ENCODE peak calls at places on chromosomes 3 and 15, in nine cellular contexts. One of them, this sample, is unnamed.

GRCh38 chr3:41053220-41053619 is 146.1 kb upstream of the CTNNB1 start:
- DNase-seq in neural crest cell: no peak
- DNase-seq in fibroblast of lung: no peak
- DNase-seq in PC-9: no peak
- DNase-seq in sigmoid colon: no peak
- DNase-seq in HFFc6: no peak
- DNase-seq in breast epithelium: no peak
- DNase-seq in astrocyte of the spinal cord: no peak
- DNase-seq in dorsolateral prefrontal cortex: no peak
- DNase-seq in this sample: no peak

GRCh38 chr3:42519568-42519962 is 17.1 kb downstream of the VIPR1 start:
- DNase-seq in neural crest cell: no peak
- DNase-seq in fibroblast of lung: no peak
- DNase-seq in PC-9: no peak
- DNase-seq in sigmoid colon: no peak
- DNase-seq in HFFc6: no peak
- DNase-seq in breast epithelium: no peak
- DNase-seq in astrocyte of the spinal cord: no peak
- DNase-seq in dorsolateral prefrontal cortex: no peak
- DNase-seq in this sample: no peak

GRCh38 chr15:56343879-56344278 is 21.3 kb upstream of the TEX9 start:
- DNase-seq in neural crest cell: no peak
- DNase-seq in fibroblast of lung: no peak
- DNase-seq in PC-9: no peak
- DNase-seq in sigmoid colon: no peak
- DNase-seq in HFFc6: no peak
- DNase-seq in breast epithelium: no peak
- DNase-seq in astrocyte of the spinal cord: no peak
- DNase-seq in dorsolateral prefrontal cortex: no peak
- DNase-seq in this sample: no peak

GRCh38 chr15:31250033-31250432 is 76.6 kb upstream of the KLF13 start:
- DNase-seq in neural crest cell: no peak
- DNase-seq in fibroblast of lung: no peak
- DNase-seq in PC-9: no peak
- DNase-seq in sigmoid colon: peak; percentile 52
- DNase-seq in HFFc6: no peak
- DNase-seq in breast epithelium: no peak
- DNase-seq in astrocyte of the spinal cord: no peak
- DNase-seq in dorsolateral prefrontal cortex: no peak
- DNase-seq in this sample: no peak

GRCh38 chr3:157786216-157786615 is 283.0 kb upstream of the VEPH1 start:
- DNase-seq in neural crest cell: no peak
- DNase-seq in fibroblast of lung: peak; percentile 85
- DNase-seq in PC-9: peak; percentile 76
- DNase-seq in sigmoid colon: no peak
- DNase-seq in HFFc6: peak; percentile 88
- DNase-seq in breast epithelium: no peak
- DNase-seq in astrocyte of the spinal cord: peak; percentile 82
- DNase-seq in dorsolateral prefrontal cortex: no peak
- DNase-seq in this sample: no peak

GRCh38 chr3:129794319-129795201 is 99.0 kb downstream of the TMCC1 start:
- DNase-seq in neural crest cell: peak; percentile 2
- DNase-seq in fibroblast of lung: peak; percentile 84
- DNase-seq in PC-9: peak; percentile 99
- DNase-seq in sigmoid colon: peak; percentile 63
- DNase-seq in HFFc6: no peak
- DNase-seq in breast epithelium: no peak
- DNase-seq in astrocyte of the spinal cord: peak; percentile 50
- DNase-seq in dorsolateral prefrontal cortex: no peak
- DNase-seq in this sample: peak; percentile 30

GRCh38 chr3:158102219-158102612 is 4.0 kb downstream of the SHOX2 start:
- DNase-seq in neural crest cell: no peak
- DNase-seq in fibroblast of lung: no peak
- DNase-seq in PC-9: no peak
- DNase-seq in sigmoid colon: no peak
- DNase-seq in HFFc6: no peak
- DNase-seq in breast epithelium: no peak
- DNase-seq in astrocyte of the spinal cord: no peak
- DNase-seq in dorsolateral prefrontal cortex: no peak
- DNase-seq in this sample: no peak

GRCh38 chr15:26261413-26261812 is 398.3 kb upstream of the ATP10A start:
- DNase-seq in neural crest cell: no peak
- DNase-seq in fibroblast of lung: no peak
- DNase-seq in PC-9: no peak
- DNase-seq in sigmoid colon: no peak
- DNase-seq in HFFc6: no peak
- DNase-seq in breast epithelium: no peak
- DNase-seq in astrocyte of the spinal cord: no peak
- DNase-seq in dorsolateral prefrontal cortex: no peak
- DNase-seq in this sample: no peak

GRCh38 chr3:123374016-123374415 is 74.9 kb downstream of the ADCY5 start:
- DNase-seq in neural crest cell: no peak
- DNase-seq in fibroblast of lung: no peak
- DNase-seq in PC-9: no peak
- DNase-seq in sigmoid colon: peak; percentile 32
- DNase-seq in HFFc6: no peak
- DNase-seq in breast epithelium: no peak
- DNase-seq in astrocyte of the spinal cord: no peak
- DNase-seq in dorsolateral prefrontal cortex: no peak
- DNase-seq in this sample: no peak

GRCh38 chr3:463793-464192 is 267.2 kb downstream of the CHL1 start:
- DNase-seq in neural crest cell: no peak
- DNase-seq in fibroblast of lung: no peak
- DNase-seq in PC-9: no peak
- DNase-seq in sigmoid colon: no peak
- DNase-seq in HFFc6: no peak
- DNase-seq in breast epithelium: no peak
- DNase-seq in astrocyte of the spinal cord: no peak
- DNase-seq in dorsolateral prefrontal cortex: no peak
- DNase-seq in this sample: no peak

GRCh38 chr15:91535856-91536500 is 317.5 kb upstream of the SLCO3A1 start:
- DNase-seq in neural crest cell: no peak
- DNase-seq in fibroblast of lung: no peak
- DNase-seq in PC-9: no peak
- DNase-seq in sigmoid colon: no peak
- DNase-seq in HFFc6: peak; percentile 20
- DNase-seq in breast epithelium: no peak
- DNase-seq in astrocyte of the spinal cord: peak; percentile 64
- DNase-seq in dorsolateral prefrontal cortex: no peak
- DNase-seq in this sample: no peak

GRCh38 chr15:41989573-41990242 is 17.4 kb upstream of the EHD4 start:
- DNase-seq in neural crest cell: peak; percentile 98
- DNase-seq in fibroblast of lung: peak; percentile 42
- DNase-seq in PC-9: peak; percentile 43
- DNase-seq in sigmoid colon: peak; percentile 85
- DNase-seq in HFFc6: peak; percentile 56
- DNase-seq in breast epithelium: peak; percentile 88
- DNase-seq in astrocyte of the spinal cord: peak; percentile 71
- DNase-seq in dorsolateral prefrontal cortex: peak; percentile 83
- DNase-seq in this sample: peak; percentile 97

GRCh38 chr15:79007066-79007465 is 62.2 kb upstream of the CTSH start:
- DNase-seq in neural crest cell: peak; percentile 61
- DNase-seq in fibroblast of lung: no peak
- DNase-seq in PC-9: no peak
- DNase-seq in sigmoid colon: no peak
- DNase-seq in HFFc6: peak; percentile 15
- DNase-seq in breast epithelium: no peak
- DNase-seq in astrocyte of the spinal cord: peak; percentile 24
- DNase-seq in dorsolateral prefrontal cortex: no peak
- DNase-seq in this sample: peak; percentile 72

GRCh38 chr3:48716508-48716981 is 476 bp downstream of the IP6K2 start:
- DNase-seq in neural crest cell: peak; percentile 8
- DNase-seq in fibroblast of lung: peak; percentile 4
- DNase-seq in PC-9: no peak
- DNase-seq in sigmoid colon: peak; percentile 67
- DNase-seq in HFFc6: no peak
- DNase-seq in breast epithelium: no peak
- DNase-seq in astrocyte of the spinal cord: no peak
- DNase-seq in dorsolateral prefrontal cortex: no peak
- DNase-seq in this sample: peak; percentile 21

GRCh38 chr3:123871946-123872345 is 12.2 kb downstream of the MYLK start:
- DNase-seq in neural crest cell: no peak
- DNase-seq in fibroblast of lung: peak; percentile 82
- DNase-seq in PC-9: no peak
- DNase-seq in sigmoid colon: no peak
- DNase-seq in HFFc6: no peak
- DNase-seq in breast epithelium: no peak
- DNase-seq in astrocyte of the spinal cord: peak; percentile 67
- DNase-seq in dorsolateral prefrontal cortex: no peak
- DNase-seq in this sample: no peak

GRCh38 chr3:104281713-104282112 is 1085.0 kb upstream of the ALCAM start:
- DNase-seq in neural crest cell: no peak
- DNase-seq in fibroblast of lung: no peak
- DNase-seq in PC-9: no peak
- DNase-seq in sigmoid colon: no peak
- DNase-seq in HFFc6: no peak
- DNase-seq in breast epithelium: no peak
- DNase-seq in astrocyte of the spinal cord: no peak
- DNase-seq in dorsolateral prefrontal cortex: no peak
- DNase-seq in this sample: no peak

GRCh38 chr3:35081902-35082301 is 557.4 kb upstream of the ARPP21 start:
- DNase-seq in neural crest cell: no peak
- DNase-seq in fibroblast of lung: no peak
- DNase-seq in PC-9: no peak
- DNase-seq in sigmoid colon: no peak
- DNase-seq in HFFc6: no peak
- DNase-seq in breast epithelium: no peak
- DNase-seq in astrocyte of the spinal cord: no peak
- DNase-seq in dorsolateral prefrontal cortex: no peak
- DNase-seq in this sample: no peak

GRCh38 chr15:62856466-62857246 is 185.9 kb upstream of the TPM1 start:
- DNase-seq in neural crest cell: no peak
- DNase-seq in fibroblast of lung: no peak
- DNase-seq in PC-9: peak; percentile 71
- DNase-seq in sigmoid colon: peak; percentile 54
- DNase-seq in HFFc6: no peak
- DNase-seq in breast epithelium: no peak
- DNase-seq in astrocyte of the spinal cord: no peak
- DNase-seq in dorsolateral prefrontal cortex: peak; percentile 70
- DNase-seq in this sample: no peak

GRCh38 chr15:43376017-43376705 is 5.3 kb downstream of the TUBGCP4 start:
- DNase-seq in neural crest cell: peak; percentile 12
- DNase-seq in fibroblast of lung: peak; percentile 17
- DNase-seq in PC-9: no peak
- DNase-seq in sigmoid colon: no peak
- DNase-seq in HFFc6: peak; percentile 39
- DNase-seq in breast epithelium: no peak
- DNase-seq in astrocyte of the spinal cord: peak; percentile 31
- DNase-seq in dorsolateral prefrontal cortex: peak; percentile 7
- DNase-seq in this sample: peak; percentile 23

GRCh38 chr15:64246364-64247189 is 83.8 kb upstream of the PPIB start:
- DNase-seq in neural crest cell: no peak
- DNase-seq in fibroblast of lung: peak; percentile 95
- DNase-seq in PC-9: no peak
- DNase-seq in sigmoid colon: no peak
- DNase-seq in HFFc6: peak; percentile 91
- DNase-seq in breast epithelium: no peak
- DNase-seq in astrocyte of the spinal cord: peak; percentile 89
- DNase-seq in dorsolateral prefrontal cortex: no peak
- DNase-seq in this sample: no peak

GRCh38 chr3:65787827-65788226 is 250.9 kb downstream of the MAGI1 start:
- DNase-seq in neural crest cell: no peak
- DNase-seq in fibroblast of lung: no peak
- DNase-seq in PC-9: no peak
- DNase-seq in sigmoid colon: no peak
- DNase-seq in HFFc6: no peak
- DNase-seq in breast epithelium: no peak
- DNase-seq in astrocyte of the spinal cord: no peak
- DNase-seq in dorsolateral prefrontal cortex: no peak
- DNase-seq in this sample: no peak
- TF ChIP-seq CTCF in neural crest cell: no peak
- TF ChIP-seq CTCF in fibroblast of lung: no peak
- TF ChIP-seq CTCF in PC-9: no peak
- TF ChIP-seq CTCF in sigmoid colon: no peak
- TF ChIP-seq CTCF in HFFc6: no peak
- TF ChIP-seq CTCF in breast epithelium: no peak
- TF ChIP-seq CTCF in astrocyte of the spinal cord: no peak
- TF ChIP-seq CTCF in dorsolateral prefrontal cortex: no peak
- TF ChIP-seq CTCF in this sample: no peak

DNA sequence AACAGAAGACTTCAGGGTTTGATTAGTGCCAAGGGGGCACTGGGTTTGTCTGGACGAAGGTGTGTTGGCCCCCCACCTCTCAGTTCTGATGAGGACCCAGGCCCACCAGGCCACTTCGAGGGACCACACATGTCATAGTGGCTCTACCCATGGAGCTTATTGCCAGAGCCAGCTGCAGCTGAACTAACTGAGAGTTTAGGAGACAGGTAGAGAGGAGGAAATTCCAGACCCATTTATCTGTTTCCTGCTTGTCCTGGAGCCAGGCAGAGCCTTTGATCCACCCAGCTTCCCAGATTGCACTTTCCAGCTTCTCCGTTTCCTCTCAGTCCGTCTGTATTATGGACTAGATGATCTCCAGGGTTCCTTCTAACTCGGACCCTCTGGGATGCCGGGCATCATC is 20.9 kb downstream of the SLC24A1 start:
- DNase-seq in neural crest cell: no peak
- DNase-seq in fibroblast of lung: no peak
- DNase-seq in PC-9: no peak
- DNase-seq in sigmoid colon: no peak
- DNase-seq in HFFc6: no peak
- DNase-seq in breast epithelium: no peak
- DNase-seq in astrocyte of the spinal cord: no peak
- DNase-seq in dorsolateral prefrontal cortex: no peak
- DNase-seq in this sample: no peak
- TF ChIP-seq CTCF in neural crest cell: no peak
- TF ChIP-seq CTCF in fibroblast of lung: no peak
- TF ChIP-seq CTCF in PC-9: no peak
- TF ChIP-seq CTCF in sigmoid colon: no peak
- TF ChIP-seq CTCF in HFFc6: no peak
- TF ChIP-seq CTCF in breast epithelium: no peak
- TF ChIP-seq CTCF in astrocyte of the spinal cord: no peak
- TF ChIP-seq CTCF in dorsolateral prefrontal cortex: no peak
- TF ChIP-seq CTCF in this sample: no peak

DNA sequence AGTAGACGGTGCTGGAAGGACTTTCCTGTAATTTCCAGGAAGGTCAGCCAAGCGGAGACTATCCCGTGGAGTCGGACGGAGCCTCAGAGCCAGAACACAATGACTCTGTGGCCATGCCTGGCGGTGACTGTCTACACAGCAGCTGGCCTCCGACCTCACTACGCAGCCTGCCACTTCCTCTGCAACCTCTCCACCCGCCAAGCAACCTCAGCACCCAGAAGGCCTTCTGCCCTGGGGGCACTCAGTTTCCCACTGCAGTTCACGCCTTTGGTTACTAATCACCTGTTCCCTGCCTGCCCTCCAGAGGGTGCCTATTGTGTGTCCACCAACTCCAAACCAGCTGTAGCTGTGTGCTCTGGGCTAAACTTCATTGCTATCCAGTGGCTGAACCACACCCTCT is 44.0 kb downstream of the TM2D3 start:
- DNase-seq in neural crest cell: no peak
- DNase-seq in fibroblast of lung: no peak
- DNase-seq in PC-9: no peak
- DNase-seq in sigmoid colon: no peak
- DNase-seq in HFFc6: no peak
- DNase-seq in breast epithelium: no peak
- DNase-seq in astrocyte of the spinal cord: no peak
- DNase-seq in dorsolateral prefrontal cortex: no peak
- DNase-seq in this sample: no peak
- TF ChIP-seq CTCF in neural crest cell: no peak
- TF ChIP-seq CTCF in fibroblast of lung: no peak
- TF ChIP-seq CTCF in PC-9: no peak
- TF ChIP-seq CTCF in sigmoid colon: no peak
- TF ChIP-seq CTCF in HFFc6: no peak
- TF ChIP-seq CTCF in breast epithelium: no peak
- TF ChIP-seq CTCF in astrocyte of the spinal cord: no peak
- TF ChIP-seq CTCF in dorsolateral prefrontal cortex: no peak
- TF ChIP-seq CTCF in this sample: no peak

GRCh38 chr15:67181221-67181639 is 73.2 kb downstream of the AAGAB start:
- DNase-seq in neural crest cell: no peak
- DNase-seq in fibroblast of lung: no peak
- DNase-seq in PC-9: no peak
- DNase-seq in sigmoid colon: no peak
- DNase-seq in HFFc6: no peak
- DNase-seq in breast epithelium: no peak
- DNase-seq in astrocyte of the spinal cord: no peak
- DNase-seq in dorsolateral prefrontal cortex: no peak
- DNase-seq in this sample: no peak
- TF ChIP-seq CTCF in neural crest cell: no peak
- TF ChIP-seq CTCF in fibroblast of lung: no peak
- TF ChIP-seq CTCF in PC-9: no peak
- TF ChIP-seq CTCF in sigmoid colon: no peak
- TF ChIP-seq CTCF in HFFc6: peak; percentile 23
- TF ChIP-seq CTCF in breast epithelium: no peak
- TF ChIP-seq CTCF in astrocyte of the spinal cord: no peak
- TF ChIP-seq CTCF in dorsolateral prefrontal cortex: no peak
- TF ChIP-seq CTCF in this sample: no peak